ENCODE peak calls at places on chromosomes 13 and 19, in ten cellular contexts. B is colonic mucosa, A is tibial artery, H is caudate nucleus, K is thoracic aorta, S is body of pancreas, G is fibroblast of lung, N is neuronal stem cell, Z is right lobe of liver, W is adrenal gland. R is an unnamed sample.

GRCh38 chr13:73231456-73231855 is 172.7 kb downstream of the KLF5 start:
- DNase-seq in B (no peak), A (no peak), H (no peak), K (no peak), S (no peak), G (no peak), N (no peak), Z (no peak), W (no peak), R (no peak)

GRCh38 chr13:51814825-51815650 is 11.1 kb upstream of the DHRS12 start:
- DNase-seq in B (peak), A (no peak), H (no peak), K (no peak), S (peak), G (peak), N (peak), Z (peak), W (peak), R (peak)

GRCh38 chr13:70324519-70324918 is 216.3 kb upstream of the KLHL1 start:
- DNase-seq in B (peak), A (no peak), H (no peak), K (no peak), S (no peak), G (no peak), N (no peak), Z (no peak), W (no peak), R (no peak)

GRCh38 chr13:99085139-99085845 is 107.4 kb upstream of the DOCK9 start:
- DNase-seq in B (peak), A (no peak), H (no peak), K (no peak), S (peak), G (no peak), N (no peak), Z (no peak), W (no peak), R (no peak)

GRCh38 chr13:40275636-40276035 is 390.8 kb downstream of the FOXO1 start:
- DNase-seq in B (no peak), A (no peak), H (no peak), K (no peak), S (no peak), G (peak), N (no peak), Z (no peak), W (no peak), R (no peak)

GRCh38 chr19:41192574-41193419 is at the start of gene CYP2S1:
- DNase-seq in B (peak), A (no peak), H (no peak), K (no peak), S (peak), G (no peak), N (no peak), Z (peak), W (no peak), R (peak)

GRCh38 chr13:67275351-67275989 is 45.3 kb upstream of the PCDH9 start:
- DNase-seq in B (no peak), A (no peak), H (no peak), K (no peak), S (no peak), G (no peak), N (no peak), Z (no peak), W (no peak), R (no peak)

GRCh38 chr13:41458939-41459753 is 1.8 kb downstream of the RGCC start:
- DNase-seq in B (peak), A (peak), H (no peak), K (no peak), S (peak), G (peak), N (no peak), Z (peak), W (no peak), R (peak)

GRCh38 chr13:32911506-32911905 is 104.7 kb upstream of the KL start:
- DNase-seq in B (no peak), A (no peak), H (no peak), K (no peak), S (no peak), G (no peak), N (peak), Z (no peak), W (peak), R (peak)

GRCh38 chr13:50299546-50300249 is 284.5 kb downstream of the KCNRG start:
- DNase-seq in B (no peak), A (no peak), H (no peak), K (no peak), S (no peak), G (peak), N (no peak), Z (no peak), W (no peak), R (no peak)

GRCh38 chr13:19984430-19985218 is 26.1 kb downstream of the ZMYM2 start:
- DNase-seq in B (no peak), A (no peak), H (no peak), K (no peak), S (no peak), G (peak), N (peak), Z (no peak), W (no peak), R (peak)

GRCh38 chr13:79289557-79289956 is 116.5 kb downstream of the RBM26 start:
- DNase-seq in B (no peak), A (no peak), H (no peak), K (no peak), S (no peak), G (no peak), N (no peak), Z (no peak), W (no peak), R (no peak)

GRCh38 chr13:45410466-45410865 is 7.7 kb downstream of the SLC25A30 start:
- DNase-seq in B (no peak), A (no peak), H (no peak), K (no peak), S (no peak), G (no peak), N (no peak), Z (no peak), W (no peak), R (no peak)

GRCh38 chr13:79385694-79386093 is 20.4 kb downstream of the RBM26 start:
- DNase-seq in B (no peak), A (no peak), H (no peak), K (no peak), S (no peak), G (peak), N (no peak), Z (no peak), W (no peak), R (no peak)

GRCh38 chr13:102707465-102707864 is 12.6 kb upstream of the METTL21C start:
- DNase-seq in B (no peak), A (no peak), H (no peak), K (no peak), S (no peak), G (peak), N (no peak), Z (no peak), W (no peak), R (no peak)

GRCh38 chr19:5308471-5309437 is 31.9 kb downstream of the PTPRS start:
- DNase-seq in B (peak), A (peak), H (no peak), K (peak), S (peak), G (peak), N (no peak), Z (no peak), W (peak), R (no peak)

GRCh38 chr19:13098291-13099072 is 4.2 kb downstream of the LYL1 start:
- DNase-seq in B (peak), A (no peak), H (no peak), K (no peak), S (no peak), G (peak), N (no peak), Z (no peak), W (no peak), R (no peak)
- H3K27ac ChIP-seq in B (peak), A (peak), H (peak), K (peak), S (peak), G (no peak), N (no peak), Z (peak), W (peak), R (no peak)

GRCh38 chr19:1411255-1412191 is 4.1 kb downstream of the DAZAP1 start:
- DNase-seq in B (no peak), A (no peak), H (peak), K (peak), S (peak), G (peak), N (no peak), Z (no peak), W (peak), R (peak)
- H3K27ac ChIP-seq in B (no peak), A (peak), H (peak), K (no peak), S (peak), G (peak), N (no peak), Z (peak), W (peak), R (peak)

GRCh38 chr19:16849168-16849567 is 20.0 kb downstream of the SIN3B start:
- DNase-seq in B (peak), A (no peak), H (no peak), K (no peak), S (no peak), G (no peak), N (no peak), Z (no peak), W (no peak), R (no peak)
- H3K27ac ChIP-seq in B (peak), A (no peak), H (no peak), K (no peak), S (no peak), G (no peak), N (no peak), Z (no peak), W (no peak), R (no peak)

DNA sequence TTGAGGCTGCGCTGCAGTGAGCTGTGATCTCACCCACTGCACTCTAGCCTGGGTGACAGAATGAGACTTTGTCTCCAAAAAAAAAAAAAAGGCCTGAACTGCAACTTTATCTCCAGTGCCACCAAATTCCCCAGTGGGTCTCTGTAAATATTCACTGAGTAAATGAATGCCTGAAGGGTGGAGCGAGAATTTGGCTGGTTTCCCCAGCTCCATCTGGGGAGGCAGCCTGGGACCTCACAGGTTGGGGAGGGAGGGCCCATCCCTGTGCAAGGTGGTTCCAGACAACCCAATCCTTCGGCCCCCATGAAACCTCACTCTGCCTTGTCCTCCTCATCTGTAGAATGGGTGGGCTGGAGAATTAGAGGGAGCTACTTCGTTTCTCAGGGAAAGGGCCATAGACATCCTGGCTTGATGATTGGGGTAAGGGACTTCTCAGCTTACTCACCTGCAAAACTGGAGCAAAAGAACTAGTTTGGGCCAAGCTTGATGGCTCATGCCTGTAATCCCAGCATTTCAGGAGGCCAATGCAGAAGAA is 4.2 kb upstream of the PKN1 start:
- DNase-seq in B (no peak), A (no peak), H (no peak), K (no peak), S (no peak), G (no peak), N (no peak), Z (no peak), W (no peak), R (no peak)
- H3K27ac ChIP-seq in B (no peak), A (no peak), H (no peak), K (no peak), S (no peak), G (no peak), N (no peak), Z (no peak), W (no peak), R (no peak)

DNA sequence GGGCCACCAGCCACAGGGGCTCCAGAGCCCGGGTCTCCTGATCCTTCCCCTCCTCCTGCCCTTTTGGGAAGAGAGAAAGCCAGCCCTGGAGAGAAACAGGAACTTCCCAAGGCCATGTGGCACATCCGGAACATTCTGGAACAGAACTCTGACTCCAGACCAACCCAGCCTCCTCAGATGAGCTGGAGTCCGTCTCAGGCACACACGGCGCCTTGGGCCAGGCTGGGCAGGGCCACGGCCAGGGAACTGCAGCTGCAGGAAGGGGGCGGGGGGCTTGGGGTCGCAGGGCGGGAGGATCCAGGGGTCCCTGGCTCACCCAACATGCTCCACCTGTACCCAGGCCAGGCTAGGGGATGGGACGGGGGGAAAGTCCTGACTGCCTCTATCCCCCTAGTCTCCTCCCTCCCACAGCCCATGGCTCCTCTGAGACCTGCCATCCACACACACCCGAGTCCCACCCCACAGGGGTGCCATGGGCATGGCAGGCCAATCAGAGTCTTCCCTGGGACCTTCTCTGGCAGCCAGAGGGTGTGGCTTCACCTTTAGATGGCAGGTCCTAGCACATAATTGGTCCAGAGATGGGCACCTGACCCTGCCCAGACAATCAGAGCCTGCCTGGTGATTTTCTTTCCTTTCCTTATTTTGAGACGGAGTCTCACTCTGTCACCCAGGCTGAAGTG is 22.9 kb downstream of the SBNO2 start:
- DNase-seq in B (no peak), A (no peak), H (no peak), K (no peak), S (no peak), G (no peak), N (no peak), Z (peak), W (no peak), R (no peak)
- H3K27ac ChIP-seq in B (no peak), A (peak), H (peak), K (peak), S (peak), G (peak), N (no peak), Z (peak), W (peak), R (no peak)

R was measured in cardiac muscle cell.